ENCODE peak calls at places on chromosomes 3 and 15, in six cellular contexts. K is RWPE1; S is CD4-positive, alpha-beta T cell; Q is CD8-positive, alpha-beta T cell; O is choroid plexus epithelial cell; B is dorsolateral prefrontal cortex. M is an unnamed sample.

GRCh38 chr3:75232216-75232615 is 431.9 kb upstream of the FRG2C start:
- DNase-seq in O (no peak), K (no peak), B (no peak), S (no peak), Q (no peak), M (no peak)

GRCh38 chr15:51970981-51971352 is 611 bp downstream of the LEO1 start:
- DNase-seq in B (no peak), O (no peak), Q (no peak), K (peak), S (no peak), M (no peak)

GRCh38 chr3:50124363-50125226 is 30.5 kb upstream of the SEMA3F start:
- DNase-seq in S (no peak), K (no peak), O (no peak), Q (no peak), B (no peak), M (no peak)

GRCh38 chr3:59605318-59605717 is 555.5 kb upstream of the CFAP20DC start:
- DNase-seq in Q (no peak), B (no peak), O (no peak), K (no peak), S (no peak), M (no peak)

GRCh38 chr3:174710622-174711021 is 148.5 kb upstream of the NAALADL2 start:
- DNase-seq in Q (no peak), O (peak), S (no peak), B (no peak), K (no peak), M (no peak)

GRCh38 chr15:27970661-27971392 is 128.3 kb downstream of the OCA2 start:
- DNase-seq in S (no peak), B (no peak), O (no peak), Q (no peak), K (no peak), M (no peak)

GRCh38 chr3:186241910-186242821 is 119.9 kb downstream of the DGKG start:
- DNase-seq in S (no peak), Q (peak), B (peak), K (peak), O (peak), M (peak)

GRCh38 chr3:194640829-194641228 is 7.6 kb upstream of the TMEM44 start:
- DNase-seq in B (no peak), S (peak), K (no peak), Q (peak), O (peak), M (peak)

GRCh38 chr3:147672436-147672835 is 263.3 kb downstream of the ZIC1 start:
- DNase-seq in Q (no peak), S (no peak), B (no peak), O (no peak), K (no peak), M (no peak)

GRCh38 chr3:25604107-25604805 is 60.5 kb downstream of the TOP2B start:
- DNase-seq in S (no peak), Q (no peak), K (peak), O (peak), B (no peak), M (no peak)

GRCh38 chr15:45179221-45179985 is 8.4 kb downstream of the SHF start:
- DNase-seq in K (no peak), B (no peak), O (no peak), S (no peak), Q (peak), M (no peak)

GRCh38 chr3:178302966-178303930 is 233.0 kb upstream of the KCNMB2 start:
- DNase-seq in K (no peak), S (no peak), O (no peak), B (no peak), Q (no peak), M (no peak)

DNA sequence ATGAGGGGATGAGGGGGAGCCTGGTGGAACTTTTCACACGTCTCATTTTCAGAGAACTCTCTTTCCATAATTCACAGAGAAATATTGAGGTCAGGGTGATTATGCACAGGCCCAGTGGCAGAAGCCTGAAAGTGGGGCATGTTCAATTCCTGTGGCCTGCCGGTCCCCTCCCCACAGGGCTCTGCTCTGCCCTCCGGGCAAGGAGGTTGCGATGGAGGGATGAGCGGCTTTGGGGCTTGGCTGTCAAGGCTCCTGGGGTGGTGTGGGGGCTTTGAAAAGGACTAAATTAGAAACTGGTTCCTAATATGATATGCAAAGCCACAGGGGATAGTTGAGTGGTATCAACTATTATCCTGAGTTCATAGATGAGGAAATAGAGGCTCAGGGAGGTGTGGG is 9.2 kb upstream of the KY start:
- DNase-seq in S (no peak), Q (no peak), B (no peak), O (no peak), K (no peak), M (no peak)
- TF ChIP-seq CTCF in S (no peak), Q (no peak), B (no peak), O (no peak), K (no peak), M (no peak)

DNA sequence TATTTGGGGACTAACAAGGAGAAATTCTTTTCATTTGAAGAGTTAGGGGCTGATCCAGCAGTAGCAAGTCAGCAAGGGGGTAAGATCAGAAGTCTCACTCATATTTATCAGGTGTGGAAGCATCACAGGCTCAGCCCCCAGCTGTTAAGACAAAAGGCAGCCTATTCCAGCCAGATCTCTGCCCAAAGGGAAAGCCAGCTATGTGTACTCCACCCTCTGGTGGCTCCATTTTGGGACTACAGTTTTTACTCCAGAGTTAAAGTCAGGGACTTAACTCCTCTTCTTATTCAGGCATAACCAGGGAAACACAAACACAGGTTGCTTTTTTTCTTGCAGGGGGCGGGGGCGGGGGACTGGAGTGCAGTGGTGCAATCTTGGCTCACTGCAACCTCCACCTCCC is 19.2 kb downstream of the UBP1 start:
- DNase-seq in O (peak), B (no peak), S (no peak), Q (no peak), K (no peak), M (no peak)
- TF ChIP-seq CTCF in O (peak), B (no peak), S (no peak), Q (no peak), K (no peak), M (no peak)

GRCh38 chr3:152539191-152539764 is 270.5 kb downstream of the MBNL1 start:
- DNase-seq in B (no peak), S (no peak), Q (no peak), K (no peak), O (no peak), M (no peak)
- TF ChIP-seq CTCF in B (no peak), S (no peak), Q (no peak), K (no peak), O (peak), M (no peak)

GRCh38 chr3:16600771-16601538 is 4.3 kb downstream of the DAZL start:
- DNase-seq in O (peak), Q (peak), S (peak), B (peak), K (peak), M (peak)

GRCh38 chr3:16596352-16597032 is 8.7 kb downstream of the DAZL start:
- DNase-seq in Q (no peak), K (no peak), O (no peak), S (no peak), B (no peak), M (no peak)

GRCh38 chr3:16599694-16600093 is 5.5 kb downstream of the DAZL start:
- DNase-seq in S (no peak), K (no peak), B (no peak), Q (no peak), O (no peak), M (no peak)

GRCh38 chr3:16589867-16590624 is 15.2 kb downstream of the DAZL start:
- DNase-seq in B (no peak), O (no peak), S (no peak), Q (no peak), K (no peak), M (no peak)

DNA sequence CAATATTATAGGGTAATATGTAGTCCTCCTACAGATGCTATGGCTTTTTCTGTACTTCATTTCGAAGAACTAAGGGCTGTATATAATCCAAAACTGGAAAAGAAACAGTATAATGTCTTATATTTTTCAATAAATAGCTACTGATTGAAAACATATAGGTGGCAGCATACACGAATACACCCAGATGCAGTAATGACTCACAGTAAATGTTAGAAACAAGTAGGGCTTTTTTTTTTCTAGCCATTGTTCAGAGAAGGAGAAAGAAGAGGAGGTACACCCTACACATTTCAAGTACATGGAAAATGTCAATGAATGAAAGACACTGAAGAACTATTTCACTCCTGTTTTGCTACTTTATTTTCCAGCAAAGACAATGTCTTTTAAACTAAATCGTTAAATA is 9.4 kb downstream of the DAZL start:
- DNase-seq in B (no peak), S (no peak), K (no peak), O (peak), Q (no peak), M (no peak)
- TF ChIP-seq CTCF in B (no peak), S (no peak), K (no peak), O (no peak), Q (no peak), M (no peak)

GRCh38 chr15:80620931-80621330 is 74.2 kb upstream of the ABHD17C start:
- DNase-seq in Q (no peak), S (no peak), O (no peak), B (no peak), K (no peak), M (no peak)

GRCh38 chr15:80620141-80620540 is 75.0 kb upstream of the ABHD17C start:
- DNase-seq in S (no peak), B (no peak), O (no peak), K (no peak), Q (no peak), M (no peak)

GRCh38 chr15:80615783-80616391 is 79.2 kb upstream of the ABHD17C start:
- DNase-seq in B (no peak), O (peak), K (peak), S (no peak), Q (no peak), M (no peak)

GRCh38 chr15:80618666-80619481 is 76.2 kb upstream of the ABHD17C start:
- DNase-seq in B (no peak), O (no peak), K (no peak), S (no peak), Q (no peak), M (no peak)

GRCh38 chr15:80619677-80620076 is 75.4 kb upstream of the ABHD17C start:
- DNase-seq in Q (no peak), K (no peak), S (no peak), O (peak), B (no peak), M (no peak)
- TF ChIP-seq CTCF in Q (no peak), K (no peak), S (no peak), O (peak), B (peak), M (peak)

GRCh38 chr15:32903591-32903990 is 185.8 kb downstream of the GREM1 start:
- DNase-seq in B (no peak), O (no peak), Q (no peak), S (no peak), K (no peak), M (no peak)

GRCh38 chr15:32908921-32909320 is 191.1 kb downstream of the GREM1 start:
- DNase-seq in B (no peak), S (no peak), O (peak), K (no peak), Q (no peak), M (no peak)

GRCh38 chr15:32904448-32904847 is 186.6 kb downstream of the GREM1 start:
- DNase-seq in Q (no peak), K (no peak), O (no peak), S (no peak), B (no peak), M (no peak)

GRCh38 chr15:32908135-32908801 is 190.5 kb downstream of the GREM1 start:
- DNase-seq in B (no peak), K (no peak), O (peak), Q (no peak), S (no peak), M (no peak)

DNA sequence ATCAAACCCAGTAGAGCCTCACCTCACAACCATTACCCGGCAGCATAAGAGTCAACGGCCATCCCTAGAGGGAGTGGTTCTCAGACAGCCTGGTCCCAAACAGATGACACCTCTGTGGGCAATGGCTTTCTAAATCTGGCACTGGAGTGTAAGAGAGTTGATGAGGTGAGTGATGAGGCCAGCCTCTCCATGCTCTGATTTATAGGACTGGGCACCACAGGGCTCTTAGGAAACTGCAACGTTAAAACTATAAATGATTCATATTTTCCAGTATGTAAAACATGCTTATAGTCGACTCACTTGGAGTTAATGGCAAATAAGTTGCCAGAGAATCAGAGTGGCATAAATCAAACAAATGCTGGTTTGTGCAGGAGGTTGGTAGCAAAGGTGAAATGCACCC is 187.7 kb downstream of the GREM1 start:
- DNase-seq in B (no peak), O (no peak), Q (no peak), K (no peak), S (no peak), M (no peak)
- TF ChIP-seq CTCF in B (no peak), O (no peak), Q (no peak), K (no peak), S (no peak), M (no peak)

GRCh38 chr3:68876112-68876713 is 56.1 kb downstream of the TAFA4 start:
- DNase-seq in Q (peak), K (peak), S (no peak), O (peak), B (peak), M (peak)

GRCh38 chr3:68878962-68879361 is 53.4 kb downstream of the TAFA4 start:
- DNase-seq in O (no peak), K (no peak), Q (no peak), S (no peak), B (no peak), M (no peak)

GRCh38 chr3:68880632-68881031 is 51.7 kb downstream of the TAFA4 start:
- DNase-seq in K (no peak), B (no peak), O (no peak), Q (no peak), S (no peak), M (no peak)

GRCh38 chr3:68874551-68875348 is 57.6 kb downstream of the TAFA4 start:
- DNase-seq in B (no peak), Q (no peak), S (no peak), O (no peak), K (no peak), M (no peak)

GRCh38 chr3:68878322-68878721 is 54.0 kb downstream of the TAFA4 start:
- DNase-seq in K (peak), S (no peak), B (no peak), O (peak), Q (no peak), M (peak)
- TF ChIP-seq CTCF in K (peak), S (peak), B (peak), O (peak), Q (no peak), M (peak)

DNA sequence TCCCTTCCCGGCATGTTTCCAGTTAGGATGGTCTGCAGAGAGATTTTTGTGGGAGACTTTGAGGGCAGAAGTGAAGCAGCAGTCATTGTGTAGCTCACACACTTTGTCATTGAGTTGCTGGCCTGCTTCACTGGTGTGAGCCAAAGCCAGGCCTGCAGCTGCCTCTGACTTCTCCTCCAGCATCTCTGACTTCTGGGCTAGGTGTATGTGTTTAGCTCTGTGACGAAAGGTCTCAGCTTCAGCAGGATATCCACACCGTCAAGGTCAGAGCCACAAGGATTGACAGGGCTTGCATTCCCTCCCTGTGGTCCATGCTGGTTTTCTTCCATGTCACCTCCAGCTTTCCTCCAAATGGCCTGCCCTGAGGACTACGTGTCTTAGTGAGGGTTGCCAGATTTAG is 57.1 kb upstream of the OSBPL11 start:
- DNase-seq in B (no peak), K (no peak), Q (no peak), S (no peak), O (no peak), M (no peak)
- TF ChIP-seq CTCF in B (no peak), K (no peak), Q (no peak), S (no peak), O (no peak), M (no peak)

M was measured in neural crest cell.